ENCODE peak calls at places on chromosomes 5 and 9, in six cellular contexts. I is mammary epithelial cell, N is testis, X is lung, E is H9, B is OCI-LY7. Y is an unnamed sample.

GRCh38 chr5:154783774-154784460 is 28.7 kb downstream of the LARP1 start:
- DNase-seq in I (no peak), N (no peak), X (no peak), E (no peak), B (no peak), Y (peak; percentile 77)

GRCh38 chr5:91383956-91384300 is 811 bp upstream of the ARRDC3 start:
- DNase-seq in I (no peak), N (peak; percentile 16), X (no peak), E (no peak), B (peak; percentile 53), Y (peak; percentile 37)

GRCh38 chr5:39426136-39426535 is 1.4 kb upstream of the DAB2 start:
- DNase-seq in I (no peak), N (no peak), X (no peak), E (no peak), B (no peak), Y (no peak)

GRCh38 chr5:81751836-81752643 is 1.1 kb upstream of the SSBP2 start:
- DNase-seq in I (peak; percentile 12), N (peak; percentile 55), X (no peak), E (peak; percentile 52), B (no peak), Y (peak; percentile 42)

GRCh38 chr5:136710834-136711233 is 345.5 kb upstream of the TRPC7 start:
- DNase-seq in I (no peak), N (no peak), X (no peak), E (no peak), B (no peak), Y (no peak)

GRCh38 chr9:97543568-97543967 is 42.1 kb downstream of the TMOD1 start:
- DNase-seq in I (peak; percentile 45), N (no peak), X (no peak), E (no peak), B (no peak), Y (no peak)

GRCh38 chr5:103808464-103809106 is 246.0 kb upstream of the NUDT12 start:
- DNase-seq in I (peak; percentile 40), N (peak; percentile 39), X (no peak), E (peak; percentile 51), B (peak; percentile 29), Y (peak; percentile 45)

GRCh38 chr5:14581333-14581890 is at the start of gene OTULINL:
- DNase-seq in I (peak; percentile 56), N (peak; percentile 93), X (peak; percentile 92), E (peak; percentile 91), B (peak; percentile 83), Y (peak; percentile 85)

GRCh38 chr9:81522721-81523551 is 166.4 kb downstream of the TLE1 start:
- DNase-seq in I (peak; percentile 61), N (no peak), X (no peak), E (peak; percentile 51), B (peak; percentile 39), Y (peak; percentile 27)

GRCh38 chr5:172707285-172708182 is 63.5 kb downstream of the DUSP1 start:
- DNase-seq in I (peak; percentile 56), N (peak; percentile 64), X (no peak), E (peak; percentile 81), B (peak; percentile 57), Y (peak; percentile 74)

GRCh38 chr9:84296146-84296843 is 44.3 kb downstream of the SLC28A3 start:
- DNase-seq in I (peak; percentile 81), N (no peak), X (no peak), E (no peak), B (no peak), Y (no peak)

GRCh38 chr9:133691659-133692363 is 46.3 kb downstream of the SARDH start:
- DNase-seq in I (no peak), N (no peak), X (no peak), E (no peak), B (no peak), Y (no peak)

GRCh38 chr5:56814361-56814962 is 887 bp upstream of the MAP3K1 start:
- DNase-seq in I (no peak), N (peak; percentile 53), X (peak; percentile 35), E (peak; percentile 59), B (peak; percentile 57), Y (peak; percentile 47)

GRCh38 chr9:135619599-135619886 is 19.8 kb downstream of the GLT6D1 start:
- DNase-seq in I (no peak), N (no peak), X (no peak), E (no peak), B (no peak), Y (no peak)
- H3K4me1 ChIP-seq in I (no peaks in the 10 kb centered on the region), N (no peaks in the 10 kb centered on the region), X (no peaks in the 10 kb centered on the region), E (no peaks in the 10 kb centered on the region), B (no peaks in the 10 kb centered on the region), Y (no peaks in the 10 kb centered on the region)

GRCh38 chr9:34454571-34455065 is 3.8 kb downstream of the FAM219A start:
- DNase-seq in I (peak; percentile 80), N (no peak), X (no peak), E (no peak), B (no peak), Y (peak; percentile 3)
- H3K27ac ChIP-seq in I (no peak overlapping the region), N (no peak overlapping the region), X (no peak overlapping the region), E (no peak overlapping the region), B (no peak overlapping the region), Y (no peak overlapping the region)

GRCh38 chr5:97676608-97677007 is 493.6 kb upstream of the RIOK2 start:
- DNase-seq in I (no peak), N (no peak), X (no peak), E (no peak), B (no peak), Y (no peak)
- H3K4me1 ChIP-seq in I (no peaks in the 10 kb centered on the region), N (no peaks in the 10 kb centered on the region), X (no peaks in the 10 kb centered on the region), E (no peaks in the 10 kb centered on the region), B (no peaks in the 10 kb centered on the region), Y (no peaks in the 10 kb centered on the region)

DNA sequence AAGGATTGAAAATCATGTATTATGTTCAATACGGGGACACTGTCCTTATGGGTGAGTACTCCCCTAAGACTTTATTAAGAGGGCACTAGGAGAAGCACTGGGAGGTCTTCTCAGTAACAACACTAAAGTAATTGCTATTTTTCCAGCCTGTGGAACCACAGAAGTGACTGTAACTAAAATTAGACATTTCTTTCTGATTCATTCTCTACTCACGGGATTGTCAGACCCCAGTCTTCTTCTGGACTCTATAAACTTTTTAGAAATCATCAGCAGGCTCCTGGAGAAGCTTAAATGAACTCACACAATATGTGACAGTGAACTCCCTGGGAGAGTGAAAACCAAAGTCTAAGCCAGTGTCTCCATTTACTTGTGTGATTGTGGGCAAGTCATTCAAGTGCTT is 14.5 kb downstream of the TLR4 start:
- DNase-seq in I (no peak), N (no peak), X (no peak), E (no peak), B (no peak), Y (no peak)
- H3K27ac ChIP-seq in I (no peak overlapping the region), N (no peak overlapping the region), X (no peak overlapping the region), E (no peak overlapping the region), B (no peak overlapping the region), Y (no peak overlapping the region)

GRCh38 chr5:72224946-72225427 is 95.1 kb downstream of the MRPS27 start:
- DNase-seq in I (no peak), N (no peak), X (no peak), E (no peak), B (no peak), Y (no peak)
- H3K4me1 ChIP-seq in I (no peaks in the 10 kb centered on the region), N (no peaks in the 10 kb centered on the region), X (peaks cover 9% of the 10 kb centered on the region), E (no peaks in the 10 kb centered on the region), B (no peaks in the 10 kb centered on the region), Y (no peaks in the 10 kb centered on the region)

GRCh38 chr9:127467621-127468020 is 16.3 kb downstream of the LRSAM1 start:
- DNase-seq in I (no peak), N (no peak), X (no peak), E (no peak), B (no peak), Y (no peak)

GRCh38 chr9:127463891-127464290 is 12.6 kb downstream of the LRSAM1 start:
- DNase-seq in I (no peak), N (no peak), X (no peak), E (no peak), B (no peak), Y (no peak)

GRCh38 chr9:127458921-127459320 is 7.6 kb downstream of the LRSAM1 start:
- DNase-seq in I (no peak), N (no peak), X (peak; percentile 58), E (no peak), B (no peak), Y (peak; percentile 40)

DNA sequence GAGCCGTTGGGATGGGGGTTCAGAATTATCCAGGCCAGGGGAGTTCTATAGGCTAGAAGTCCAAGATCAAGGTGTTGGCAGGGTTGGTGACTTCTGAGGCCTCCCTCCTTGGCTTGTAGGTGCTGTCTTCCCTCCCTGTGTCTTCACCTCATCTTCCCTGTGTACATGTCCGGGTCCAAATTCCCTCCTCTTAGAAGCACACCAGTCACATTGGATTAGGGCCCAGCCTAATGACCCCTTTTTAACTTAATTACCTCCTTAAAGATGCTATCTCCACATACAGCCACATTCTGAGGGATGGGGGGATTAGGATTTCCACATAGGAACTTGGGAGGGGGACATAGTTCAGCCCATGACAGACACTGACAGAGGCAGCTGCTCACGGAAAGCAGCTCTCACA is 12.1 kb downstream of the LRSAM1 start:
- DNase-seq in I (no peak), N (no peak), X (no peak), E (no peak), B (no peak), Y (no peak)
- H3K27ac ChIP-seq in I (no peak overlapping the region), N (no peak overlapping the region), X (no peak overlapping the region), E (no peak overlapping the region), B (no peak overlapping the region), Y (no peak overlapping the region)